ENCODE peak calls at places on chromosomes 7 and 10, in nine cellular contexts. I is H1, K is HepG2, N is K562, S is stomach, O is sigmoid colon, L is GM12878, A is esophagus muscularis mucosa, F is transverse colon. Z is an unnamed sample.

GRCh38 chr10:88113232-88113631 is 249.8 kb downstream of the PTEN start:
- DNase-seq in S (no peak), A (peak), F (no peak), N (no peak), L (no peak), I (no peak), O (no peak), K (no peak), Z (no peak)

GRCh38 chr7:140317597-140317996 is 80.7 kb downstream of the SLC37A3 start:
- DNase-seq in L (no peak), O (no peak), S (no peak), A (no peak), K (no peak), I (no peak), N (peak), F (no peak), Z (no peak)

GRCh38 chr7:36062159-36062815 is 90.8 kb upstream of the EEPD1 start:
- DNase-seq in A (no peak), O (peak), N (no peak), L (no peak), I (no peak), F (no peak), S (no peak), K (no peak), Z (no peak)

GRCh38 chr7:20229652-20230500 is 12.7 kb upstream of the MACC1 start:
- DNase-seq in A (no peak), L (no peak), O (no peak), K (no peak), I (no peak), F (no peak), N (peak), S (no peak), Z (no peak)

GRCh38 chr7:2968616-2969397 is 74.9 kb downstream of the CARD11 start:
- DNase-seq in K (no peak), I (no peak), O (peak), L (no peak), N (no peak), F (no peak), A (no peak), S (no peak), Z (no peak)

GRCh38 chr7:28417321-28417940 is 5.1 kb downstream of the CREB5 start:
- DNase-seq in K (no peak), N (no peak), A (no peak), I (no peak), O (no peak), L (no peak), S (no peak), F (no peak), Z (no peak)

GRCh38 chr10:5089869-5090268 is 4.3 kb upstream of the AKR1C3 start:
- DNase-seq in L (no peak), O (no peak), K (peak), A (no peak), S (no peak), I (no peak), N (peak), F (no peak), Z (no peak)

GRCh38 chr10:93073539-93074136 is at the start of gene CYP26A1:
- DNase-seq in I (peak), K (no peak), L (no peak), A (peak), O (no peak), N (peak), F (no peak), S (no peak), Z (no peak)

GRCh38 chr10:78664929-78665525 is 403.7 kb upstream of the ZMIZ1 start:
- DNase-seq in O (no peak), L (no peak), F (no peak), A (no peak), K (no peak), I (peak), S (no peak), N (peak), Z (no peak)

GRCh38 chr10:117541909-117542705 is 439 bp upstream of the EMX2 start:
- DNase-seq in A (no peak), L (no peak), F (no peak), N (no peak), O (no peak), I (peak), S (no peak), K (no peak), Z (no peak)

GRCh38 chr10:117411440-117412428 is 36.5 kb upstream of the PDZD8 start:
- DNase-seq in A (no peak), S (peak), I (no peak), N (peak), K (no peak), O (no peak), L (no peak), F (no peak), Z (no peak)

GRCh38 chr10:79241990-79242619 is 105.2 kb upstream of the PPIF start:
- DNase-seq in I (peak), L (no peak), F (peak), A (no peak), O (peak), K (no peak), N (no peak), S (peak), Z (peak)

GRCh38 chr7:75866497-75867389 is 12.1 kb upstream of the RHBDD2 start:
- DNase-seq in N (peak), L (no peak), O (peak), A (no peak), S (peak), I (peak), F (peak), K (peak), Z (peak)

GRCh38 chr10:24849051-24849450 is 103.4 kb downstream of the PRTFDC1 start:
- DNase-seq in A (no peak), L (no peak), I (no peak), K (no peak), O (no peak), N (no peak), S (no peak), F (no peak), Z (no peak)

GRCh38 chr10:131937832-131938231 is 37.0 kb downstream of the PPP2R2D start:
- DNase-seq in K (no peak), A (no peak), F (no peak), I (no peak), L (no peak), N (no peak), O (peak), S (no peak), Z (no peak)

GRCh38 chr7:107972075-107972482 is 30.9 kb downstream of the LAMB1 start:
- DNase-seq in F (no peak), O (no peak), A (no peak), I (no peak), S (no peak), K (peak), N (peak), L (no peak), Z (no peak)

GRCh38 chr7:97731736-97732370 is at the start of gene TAC1:
- DNase-seq in N (no peak), F (no peak), A (no peak), K (no peak), I (peak), S (no peak), O (no peak), L (no peak), Z (no peak)

GRCh38 chr10:68543004-68543918 is 15.9 kb upstream of the SLC25A16 start:
- DNase-seq in I (no peak), L (no peak), N (peak), O (no peak), K (peak), F (no peak), A (no peak), S (no peak), Z (no peak)

GRCh38 chr7:72538147-72538546 is 126.0 kb upstream of the CALN1 start:
- DNase-seq in N (peak), S (no peak), L (no peak), I (no peak), F (no peak), A (no peak), O (no peak), K (peak), Z (no peak)

GRCh38 chr10:49089789-49090595 is 25.3 kb downstream of the VSTM4 start:
- DNase-seq in F (no peak), N (no peak), I (no peak), K (no peak), S (no peak), L (no peak), O (no peak), A (no peak), Z (no peak)

GRCh38 chr10:97673736-97674525 is 13.1 kb downstream of the AVPI1 start:
- DNase-seq in A (no peak), L (no peak), K (no peak), O (no peak), N (peak), F (no peak), I (no peak), S (no peak), Z (no peak)

GRCh38 chr7:94654764-94655561 is 970 bp downstream of the SGCE start:
- DNase-seq in S (no peak), L (no peak), N (no peak), I (peak), O (peak), K (no peak), A (no peak), F (no peak), Z (no peak)

GRCh38 chr7:140435252-140435895 is 31.5 kb downstream of the RAB19 start:
- DNase-seq in O (peak), S (no peak), K (no peak), N (no peak), L (no peak), I (peak), A (no peak), F (no peak), Z (no peak)

GRCh38 chr7:131649003-131649541 is 92.6 kb upstream of the PODXL start:
- DNase-seq in O (no peak), I (no peak), S (no peak), N (no peak), F (no peak), A (no peak), K (no peak), L (no peak), Z (no peak)

GRCh38 chr10:113029055-113029440 is 79.0 kb downstream of the TCF7L2 start:
- DNase-seq in K (no peak), F (no peak), I (no peak), S (no peak), O (no peak), L (no peak), N (no peak), A (no peak), Z (no peak)

GRCh38 chr7:96686305-96686704 is 23.3 kb downstream of the SEM1 start:
- DNase-seq in I (no peak), O (no peak), N (no peak), K (no peak), F (no peak), L (no peak), A (no peak), S (no peak), Z (no peak)

DNA sequence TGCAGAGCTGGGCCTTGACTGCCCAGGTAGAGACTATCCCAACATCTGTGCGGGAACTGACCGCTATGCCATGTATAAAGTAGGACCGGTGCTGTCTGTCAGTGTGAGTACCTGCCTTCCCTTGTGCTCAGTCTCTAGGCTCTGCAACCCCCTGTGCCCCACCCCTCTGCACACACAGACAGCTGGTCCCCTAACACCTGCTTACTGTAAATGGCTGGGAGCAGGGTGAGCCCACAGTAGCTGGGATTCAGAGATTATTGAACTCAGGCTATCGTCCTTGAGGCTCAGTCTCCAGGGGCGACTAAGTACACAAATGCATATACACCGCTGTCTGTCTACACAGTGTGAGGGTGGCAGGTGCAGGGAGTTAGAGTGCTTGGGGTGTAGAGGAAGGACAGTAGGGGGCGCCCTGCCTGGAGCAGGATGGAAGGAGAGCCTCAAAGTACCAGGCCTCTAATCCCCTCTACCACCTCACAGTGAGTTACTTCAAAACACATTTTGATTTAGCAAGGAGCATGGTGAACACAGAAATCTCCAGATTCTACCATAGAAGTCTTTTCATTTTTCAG is 12.9 kb downstream of the UPP1 start:
- DNase-seq in A (peak), I (peak), O (no peak), N (peak), K (peak), F (no peak), S (no peak), L (no peak), Z (no peak)
- TF ChIP-seq CTCF in A (no peak), I (peak), O (no peak), N (no peak), K (peak), F (peak), S (no peak), L (peak), Z (no peak)

GRCh38 chr7:38335490-38336135 is 62.2 kb upstream of the TARP start:
- DNase-seq in I (peak), S (peak), L (peak), F (peak), O (peak), N (peak), K (peak), A (peak), Z (peak)
- TF ChIP-seq POLR2A in I (peak), S (no peak), L (no peak), F (no peak), O (no peak), N (peak), K (no peak), A (no peak), Z (no peak)

DNA sequence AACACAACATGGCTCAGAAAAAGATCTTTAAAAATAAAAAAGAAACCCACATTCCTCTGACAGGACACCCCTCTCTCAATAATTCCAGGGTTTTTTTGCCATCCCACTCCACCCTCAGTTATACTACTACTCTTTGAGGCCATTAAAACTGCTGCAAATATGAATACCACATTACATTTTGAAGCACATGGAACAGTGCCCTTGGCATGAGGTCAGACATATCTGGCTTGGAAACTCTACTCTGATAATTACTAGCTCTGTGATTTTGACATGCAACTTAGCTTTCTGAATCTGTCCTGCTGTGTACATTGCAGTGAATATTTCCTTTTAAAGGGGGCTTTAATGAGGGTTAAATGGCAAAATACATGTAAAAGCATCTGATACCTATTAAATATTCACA is 55.3 kb downstream of the SLC16A12 start:
- DNase-seq in L (no peak), I (no peak), F (no peak), S (no peak), O (no peak), K (no peak), A (no peak), N (no peak), Z (no peak)
- TF ChIP-seq POLR2AphosphoS5 in L (no peak), I (no peak), F (no peak), S (no peak), O (no peak), K (no peak), A (peak), N (no peak), Z (no peak)

GRCh38 chr10:83274088-83274487 is 865.2 kb upstream of the GHITM start:
- DNase-seq in S (no peak), L (no peak), F (no peak), O (no peak), A (no peak), N (no peak), I (no peak), K (no peak), Z (no peak)

GRCh38 chr10:83276971-83277370 is 862.3 kb upstream of the GHITM start:
- DNase-seq in O (no peak), F (no peak), S (no peak), N (no peak), A (no peak), I (no peak), L (no peak), K (no peak), Z (no peak)

GRCh38 chr10:83273035-83273434 is 866.3 kb upstream of the GHITM start:
- DNase-seq in K (no peak), S (no peak), I (no peak), N (no peak), L (no peak), A (no peak), F (no peak), O (no peak), Z (no peak)
- TF ChIP-seq CTCF in K (no peak), S (no peak), I (no peak), N (no peak), L (no peak), A (no peak), F (no peak), O (no peak), Z (no peak)

GRCh38 chr7:105389090-105389650 is 449 bp upstream of the SRPK2 start:
- DNase-seq in S (peak), N (peak), O (peak), L (no peak), F (peak), I (peak), K (peak), A (no peak), Z (peak)
- TF ChIP-seq POLR2A in S (no peak), N (no peak), O (no peak), L (no peak), F (no peak), I (peak), K (no peak), A (no peak), Z (no peak)

GRCh38 chr7:117322741-117323584 is at the start of gene WNT2:
- DNase-seq in S (no peak), A (no peak), O (no peak), K (no peak), F (no peak), I (peak), L (no peak), N (no peak), Z (no peak)
- TF ChIP-seq POLR2AphosphoS5 in S (no peak), A (no peak), O (no peak), K (no peak), F (no peak), I (no peak), L (no peak), N (no peak), Z (no peak)

DNA sequence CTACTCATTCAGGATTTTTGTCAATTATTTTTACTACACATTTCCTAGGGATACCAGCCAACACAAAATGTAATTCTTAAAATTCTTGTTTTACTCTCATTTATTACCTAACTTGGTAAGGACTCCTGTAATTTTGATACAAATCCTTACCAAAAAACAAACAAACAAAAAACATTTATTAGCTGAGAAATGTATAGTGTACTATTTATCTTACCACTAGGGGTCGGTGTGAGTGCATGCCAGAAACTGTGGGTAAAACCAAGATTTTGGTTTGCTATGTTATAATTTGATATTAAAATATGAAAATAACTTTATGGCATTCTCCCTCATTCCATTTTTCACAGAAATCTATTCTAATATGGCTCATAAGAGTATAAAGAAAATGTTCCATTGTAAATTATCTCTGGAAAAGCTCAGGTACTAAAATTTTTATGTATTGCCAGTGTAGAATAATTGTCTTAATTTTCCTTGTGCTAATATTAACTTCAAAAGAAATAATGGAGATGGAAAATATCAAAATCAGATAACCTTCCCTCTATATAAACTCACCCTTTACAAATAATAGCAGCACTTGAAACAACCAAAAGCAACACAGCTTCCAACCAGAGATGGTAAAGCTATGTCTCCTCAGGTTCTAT is 290.8 kb upstream of the PCDH15 start:
- DNase-seq in N (peak), L (no peak), F (no peak), S (no peak), I (no peak), A (no peak), O (no peak), K (no peak), Z (no peak)
- TF ChIP-seq CTCF in N (peak), L (peak), F (peak), S (no peak), I (peak), A (peak), O (no peak), K (peak), Z (peak)

DNA sequence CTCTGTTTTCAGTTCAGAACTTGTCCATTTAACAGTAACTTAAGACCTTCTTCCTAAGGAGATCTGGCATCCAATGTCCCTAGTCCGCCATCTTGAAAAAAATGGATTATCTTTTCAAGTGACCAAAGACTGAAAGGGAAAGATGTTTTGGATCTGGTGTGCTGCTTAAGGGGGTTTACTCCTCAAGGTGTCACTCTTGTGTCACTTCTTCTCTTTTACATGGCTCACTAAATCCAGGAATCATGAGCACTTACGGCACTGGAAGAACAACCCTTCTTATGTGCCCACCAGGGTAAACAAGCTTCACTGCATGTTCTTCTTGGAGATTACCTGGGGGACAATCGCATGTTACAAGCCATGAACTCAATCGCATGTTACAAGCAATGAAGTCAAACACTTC is 43.7 kb downstream of the ANXA8 start:
- DNase-seq in F (no peak), K (no peak), S (no peak), N (no peak), O (no peak), A (no peak), I (no peak), L (no peak), Z (no peak)
- TF ChIP-seq POLR2A in F (no peak), K (no peak), S (no peak), N (no peak), O (no peak), A (no peak), I (no peak), L (no peak), Z (no peak)

GRCh38 chr7:1920266-1920681 is 250.2 kb downstream of the ELFN1 start:
- DNase-seq in L (no peak), N (no peak), S (no peak), O (no peak), A (no peak), K (no peak), F (peak), I (no peak), Z (no peak)
- TF ChIP-seq POLR2AphosphoS5 in L (no peak), N (no peak), S (no peak), O (no peak), A (no peak), K (no peak), F (no peak), I (no peak), Z (no peak)

DNA sequence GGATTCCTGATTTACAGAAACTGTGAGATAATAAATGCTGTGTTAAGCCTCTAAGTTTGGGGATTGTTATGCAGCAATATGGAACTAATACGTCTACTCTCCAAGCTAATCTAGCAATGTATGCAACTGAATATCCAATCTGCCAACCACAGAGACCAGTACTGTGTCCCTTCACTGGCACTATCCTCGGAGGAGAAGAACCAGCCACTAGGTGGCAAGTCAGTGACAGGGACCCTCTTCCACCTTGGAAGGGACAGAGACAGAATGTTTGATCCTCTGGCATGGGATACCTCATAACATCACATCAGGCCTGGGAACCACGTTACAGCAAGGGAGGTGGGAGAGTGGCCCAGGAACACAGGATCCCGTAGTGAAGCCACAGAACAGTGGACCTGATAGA is 96.4 kb downstream of the CREM start:
- DNase-seq in I (peak), O (no peak), N (no peak), F (no peak), L (no peak), S (no peak), A (no peak), K (peak), Z (no peak)
- TF ChIP-seq CTCF in I (peak), O (no peak), N (peak), F (no peak), L (no peak), S (no peak), A (no peak), K (peak), Z (no peak)